ENCODE peak calls at places on chromosomes 1 and 21, in five cellular contexts. H is ovary, I is transverse colon, M is BE2C, L is psoas muscle. C is an unnamed sample.

GRCh38 chr21:36209626-36210171 is 53.1 kb downstream of the DOP1B start:
- DNase-seq in L (no peak), H (no peak), I (peak; percentile 67), M (peak; percentile 27), C (peak; percentile 59)

GRCh38 chr21:36385909-36386642 is 884 bp downstream of the CHAF1B start:
- DNase-seq in M (no peak), L (no peak), H (no peak), I (no peak), C (no peak)

GRCh38 chr1:53553734-53554509 is 94.7 kb downstream of the DMRTB1 start:
- DNase-seq in H (no peak), I (peak; percentile 3), M (peak; percentile 3), L (no peak), C (no peak)

GRCh38 chr1:241627453-241628329 is 12.5 kb downstream of the CHML start:
- DNase-seq in H (no peak), M (peak; percentile 30), L (no peak), I (peak; percentile 37), C (peak; percentile 67)

GRCh38 chr21:33392586-33392985 is 10.6 kb upstream of the IFNGR2 start:
- DNase-seq in H (no peak), M (no peak), L (no peak), I (no peak), C (no peak)

GRCh38 chr21:29155118-29155932 is 24.9 kb downstream of the MAP3K7CL start:
- DNase-seq in I (no peak), H (peak; percentile 15), L (peak; percentile 82), M (no peak), C (peak; percentile 17)

GRCh38 chr1:12549106-12549459 is 68.9 kb downstream of the DHRS3 start:
- DNase-seq in I (peak; percentile 38), M (no peak), L (peak; percentile 89), H (peak; percentile 72), C (no peak)

GRCh38 chr1:27678747-27679146 is 6.8 kb upstream of the IFI6 start:
- DNase-seq in M (no peak), L (no peak), H (no peak), I (no peak), C (no peak)

GRCh38 chr1:113856011-113856410 is 15.5 kb downstream of the PTPN22 start:
- DNase-seq in I (no peak), L (no peak), H (no peak), M (no peak), C (no peak)

GRCh38 chr1:87330201-87330953 is 1.7 kb downstream of the LMO4 start:
- DNase-seq in M (no peak), L (no peak), I (peak; percentile 47), H (no peak), C (no peak)

GRCh38 chr1:95650631-95651030 is 416.6 kb downstream of the RWDD3 start:
- DNase-seq in L (no peak), H (no peak), M (peak; percentile 11), I (no peak), C (no peak)

GRCh38 chr1:66210653-66211052 is 323.3 kb upstream of the SGIP1 start:
- DNase-seq in L (no peak), I (no peak), H (no peak), M (no peak), C (no peak)

GRCh38 chr1:201408176-201408814 is 9.2 kb upstream of the LAD1 start:
- DNase-seq in L (peak; percentile 89), I (peak; percentile 90), M (peak; percentile 89), H (peak; percentile 14), C (peak; percentile 95)

GRCh38 chr1:121516279-121516967 is 331.6 kb downstream of the SRGAP2C start:
- DNase-seq in H (no peak), L (no peak), M (no peak), I (peak; percentile 29), C (no peak)

GRCh38 chr1:23177438-23178380 is 9.1 kb upstream of the LUZP1 start:
- DNase-seq in H (peak; percentile 81), I (peak; percentile 70), M (peak; percentile 81), L (peak; percentile 84), C (peak; percentile 58)
- TF ChIP-seq CTCF in H (peak; percentile 62), I (no peak), M (no peak), L (peak; percentile 30), C (no peak)

DNA sequence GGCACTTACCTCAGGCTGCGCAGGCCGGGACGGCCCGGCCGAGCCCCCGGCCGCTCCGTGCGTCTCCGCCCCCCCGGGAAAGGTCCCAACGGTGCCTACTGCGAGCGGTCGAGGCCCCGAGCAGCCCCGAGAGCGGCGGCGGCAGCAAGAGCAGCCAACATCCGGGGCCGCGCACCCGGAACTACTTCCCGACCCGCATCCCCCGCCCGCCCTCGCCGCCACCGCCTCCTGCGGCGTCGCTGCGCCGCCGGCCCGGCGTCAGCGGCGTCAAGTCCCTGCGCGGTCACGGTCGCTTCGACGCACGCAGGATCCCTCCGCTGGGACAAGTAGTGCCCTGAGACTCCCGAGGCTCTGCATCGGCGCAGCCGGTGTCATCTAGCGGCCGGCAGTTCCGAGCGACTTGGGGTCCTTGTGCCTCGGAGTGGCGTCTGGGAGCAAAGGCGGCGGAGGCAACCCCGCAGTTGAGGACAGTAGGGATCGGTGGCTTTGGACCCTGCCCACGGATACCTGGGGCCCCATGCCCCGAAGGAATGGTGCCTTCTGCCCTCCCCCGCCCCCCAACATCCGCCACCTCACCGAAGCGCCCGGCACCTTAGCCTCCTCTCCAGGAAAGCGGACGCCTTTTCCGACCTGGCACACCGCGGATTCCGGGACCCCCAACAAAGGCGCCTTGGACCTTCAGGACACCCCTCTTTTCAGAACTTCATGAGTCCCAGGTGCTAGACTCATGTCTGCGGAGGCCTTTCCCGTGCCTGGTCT is at the start of gene FOXJ3:
- DNase-seq in I (peak; percentile 94), L (peak; percentile 97), M (peak; percentile 85), H (peak; percentile 85), C (peak; percentile 95)
- TF ChIP-seq CTCF in I (no peak), L (no peak), M (no peak), H (no peak), C (no peak)

GRCh38 chr21:45640888-45641479 is 2.5 kb upstream of the PCBP3 start:
- DNase-seq in H (peak; percentile 44), I (peak; percentile 52), M (peak; percentile 88), L (no peak), C (no peak)
- TF ChIP-seq CTCF in H (no peak), I (no peak), M (peak; percentile 25), L (no peak), C (no peak)

DNA sequence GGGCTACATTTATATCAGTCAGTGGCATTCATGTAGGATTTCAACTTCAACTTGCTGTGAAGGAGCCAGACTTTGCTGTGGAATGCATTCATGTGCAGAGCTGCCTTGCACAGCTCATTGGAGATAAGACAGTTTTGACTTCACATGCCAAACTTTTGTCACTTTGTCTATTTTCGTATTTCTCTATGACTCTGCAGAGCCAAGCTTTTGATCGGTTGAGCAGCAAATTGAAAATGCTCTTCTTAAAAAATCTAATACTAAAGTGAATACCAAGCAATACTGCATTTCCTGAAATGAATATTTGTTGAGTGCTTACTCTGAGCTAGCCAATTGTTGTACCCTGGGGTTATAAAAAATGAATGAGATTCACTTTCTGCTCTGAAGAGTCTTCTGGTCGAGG is 388.7 kb downstream of the ST6GALNAC3 start:
- DNase-seq in M (no peak), L (no peak), H (no peak), I (no peak), C (no peak)
- TF ChIP-seq CTCF in M (no peak), L (no peak), H (no peak), I (no peak), C (no peak)

GRCh38 chr1:177257596-177257995 is 86.8 kb downstream of the BRINP2 start:
- DNase-seq in H (no peak), I (no peak), M (no peak), L (no peak), C (no peak)

GRCh38 chr1:177255411-177255810 is 84.7 kb downstream of the BRINP2 start:
- DNase-seq in H (no peak), M (no peak), L (no peak), I (no peak), C (peak; percentile 28)

GRCh38 chr1:177257128-177257527 is 86.4 kb downstream of the BRINP2 start:
- DNase-seq in L (no peak), H (no peak), M (no peak), I (no peak), C (no peak)

GRCh38 chr1:177252877-177253276 is 82.1 kb downstream of the BRINP2 start:
- DNase-seq in L (no peak), M (no peak), I (no peak), H (no peak), C (no peak)

GRCh38 chr1:177256153-177256814 is 85.5 kb downstream of the BRINP2 start:
- DNase-seq in L (peak; percentile 81), H (peak; percentile 44), I (peak; percentile 38), M (peak; percentile 24), C (peak; percentile 92)
- TF ChIP-seq CTCF in L (peak; percentile 79), H (no peak), I (peak; percentile 49), M (peak; percentile 23), C (peak; percentile 92)